ENCODE peak calls at places on chromosomes 7 and 10, in six cellular contexts. One of them, this sample, is unnamed.

GRCh38 chr10:122636953-122637352 is 62.7 kb downstream of the C10orf120 start:
- DNase-seq in MCF 10A: no peak
- DNase-seq in stimulated activated naive CD8-positive, alpha-beta T cell treated with anti-CD3 and anti-CD28 coated beads, Interleukin-15, Interleukin-2, amounts not matched to agents 100 U/mL and 50 U/mL, for 24 hours: no peak
- DNase-seq in neural progenitor cell: no peak
- DNase-seq in GM23248: no peak
- DNase-seq in activated CD8-positive, alpha-beta memory T cell treated with anti-CD3 and anti-CD28 coated beads for 1 hour: no peak
- DNase-seq in this sample: no peak

GRCh38 chr7:139360948-139361307 is 1.2 kb downstream of the LUC7L2 start:
- DNase-seq in neural progenitor cell: no peak
- DNase-seq in activated CD8-positive, alpha-beta memory T cell treated with anti-CD3 and anti-CD28 coated beads for 1 hour: no peak
- DNase-seq in GM23248: no peak
- DNase-seq in stimulated activated naive CD8-positive, alpha-beta T cell treated with anti-CD3 and anti-CD28 coated beads, Interleukin-15, Interleukin-2, amounts not matched to agents 100 U/mL and 50 U/mL, for 24 hours: no peak
- DNase-seq in MCF 10A: no peak
- DNase-seq in this sample: no peak

GRCh38 chr10:30583778-30584415 is 45.7 kb downstream of the LYZL2 start:
- DNase-seq in activated CD8-positive, alpha-beta memory T cell treated with anti-CD3 and anti-CD28 coated beads for 1 hour: no peak
- DNase-seq in MCF 10A: peak; percentile 82
- DNase-seq in stimulated activated naive CD8-positive, alpha-beta T cell treated with anti-CD3 and anti-CD28 coated beads, Interleukin-15, Interleukin-2, amounts not matched to agents 100 U/mL and 50 U/mL, for 24 hours: no peak
- DNase-seq in neural progenitor cell: no peak
- DNase-seq in GM23248: peak; percentile 80
- DNase-seq in this sample: no peak

GRCh38 chr10:18414061-18414460 is 237.3 kb downstream of the NSUN6 start:
- DNase-seq in MCF 10A: no peak
- DNase-seq in GM23248: no peak
- DNase-seq in activated CD8-positive, alpha-beta memory T cell treated with anti-CD3 and anti-CD28 coated beads for 1 hour: no peak
- DNase-seq in neural progenitor cell: no peak
- DNase-seq in stimulated activated naive CD8-positive, alpha-beta T cell treated with anti-CD3 and anti-CD28 coated beads, Interleukin-15, Interleukin-2, amounts not matched to agents 100 U/mL and 50 U/mL, for 24 hours: no peak
- DNase-seq in this sample: no peak

GRCh38 chr7:5232485-5232837 is 42.4 kb downstream of the WIPI2 start:
- DNase-seq in GM23248: no peak
- DNase-seq in neural progenitor cell: no peak
- DNase-seq in MCF 10A: no peak
- DNase-seq in activated CD8-positive, alpha-beta memory T cell treated with anti-CD3 and anti-CD28 coated beads for 1 hour: no peak
- DNase-seq in stimulated activated naive CD8-positive, alpha-beta T cell treated with anti-CD3 and anti-CD28 coated beads, Interleukin-15, Interleukin-2, amounts not matched to agents 100 U/mL and 50 U/mL, for 24 hours: no peak
- DNase-seq in this sample: no peak

GRCh38 chr10:27890971-27891370 is 107.9 kb downstream of the ODAD2 start:
- DNase-seq in MCF 10A: no peak
- DNase-seq in neural progenitor cell: no peak
- DNase-seq in GM23248: no peak
- DNase-seq in stimulated activated naive CD8-positive, alpha-beta T cell treated with anti-CD3 and anti-CD28 coated beads, Interleukin-15, Interleukin-2, amounts not matched to agents 100 U/mL and 50 U/mL, for 24 hours: no peak
- DNase-seq in activated CD8-positive, alpha-beta memory T cell treated with anti-CD3 and anti-CD28 coated beads for 1 hour: no peak
- DNase-seq in this sample: no peak

GRCh38 chr7:29138588-29138987 is 7.7 kb downstream of the CPVL start:
- DNase-seq in GM23248: no peak
- DNase-seq in neural progenitor cell: no peak
- DNase-seq in activated CD8-positive, alpha-beta memory T cell treated with anti-CD3 and anti-CD28 coated beads for 1 hour: no peak
- DNase-seq in stimulated activated naive CD8-positive, alpha-beta T cell treated with anti-CD3 and anti-CD28 coated beads, Interleukin-15, Interleukin-2, amounts not matched to agents 100 U/mL and 50 U/mL, for 24 hours: no peak
- DNase-seq in MCF 10A: peak; percentile 38
- DNase-seq in this sample: no peak

GRCh38 chr7:28678421-28678965 is 266.2 kb downstream of the CREB5 start:
- DNase-seq in GM23248: no peak
- DNase-seq in neural progenitor cell: no peak
- DNase-seq in activated CD8-positive, alpha-beta memory T cell treated with anti-CD3 and anti-CD28 coated beads for 1 hour: no peak
- DNase-seq in MCF 10A: no peak
- DNase-seq in stimulated activated naive CD8-positive, alpha-beta T cell treated with anti-CD3 and anti-CD28 coated beads, Interleukin-15, Interleukin-2, amounts not matched to agents 100 U/mL and 50 U/mL, for 24 hours: no peak
- DNase-seq in this sample: no peak

GRCh38 chr10:119932631-119933030 is 40.1 kb downstream of the SEC23IP start:
- DNase-seq in GM23248: no peak
- DNase-seq in neural progenitor cell: no peak
- DNase-seq in MCF 10A: no peak
- DNase-seq in stimulated activated naive CD8-positive, alpha-beta T cell treated with anti-CD3 and anti-CD28 coated beads, Interleukin-15, Interleukin-2, amounts not matched to agents 100 U/mL and 50 U/mL, for 24 hours: no peak
- DNase-seq in activated CD8-positive, alpha-beta memory T cell treated with anti-CD3 and anti-CD28 coated beads for 1 hour: no peak
- DNase-seq in this sample: no peak

GRCh38 chr10:117217196-117217761 is 20.0 kb downstream of the KCNK18 start:
- DNase-seq in GM23248: peak; percentile 47
- DNase-seq in activated CD8-positive, alpha-beta memory T cell treated with anti-CD3 and anti-CD28 coated beads for 1 hour: no peak
- DNase-seq in MCF 10A: peak; percentile 23
- DNase-seq in stimulated activated naive CD8-positive, alpha-beta T cell treated with anti-CD3 and anti-CD28 coated beads, Interleukin-15, Interleukin-2, amounts not matched to agents 100 U/mL and 50 U/mL, for 24 hours: peak; percentile 22
- DNase-seq in neural progenitor cell: peak; percentile 57
- DNase-seq in this sample: no peak

GRCh38 chr7:142500364-142500763 is 242.5 kb upstream of the PRSS58 start:
- DNase-seq in GM23248: no peak
- DNase-seq in stimulated activated naive CD8-positive, alpha-beta T cell treated with anti-CD3 and anti-CD28 coated beads, Interleukin-15, Interleukin-2, amounts not matched to agents 100 U/mL and 50 U/mL, for 24 hours: no peak
- DNase-seq in activated CD8-positive, alpha-beta memory T cell treated with anti-CD3 and anti-CD28 coated beads for 1 hour: no peak
- DNase-seq in neural progenitor cell: no peak
- DNase-seq in MCF 10A: no peak
- DNase-seq in this sample: no peak

GRCh38 chr10:22481687-22482539 is 136.6 kb downstream of the SPAG6 start:
- DNase-seq in neural progenitor cell: no peak
- DNase-seq in MCF 10A: peak; percentile 79
- DNase-seq in activated CD8-positive, alpha-beta memory T cell treated with anti-CD3 and anti-CD28 coated beads for 1 hour: no peak
- DNase-seq in stimulated activated naive CD8-positive, alpha-beta T cell treated with anti-CD3 and anti-CD28 coated beads, Interleukin-15, Interleukin-2, amounts not matched to agents 100 U/mL and 50 U/mL, for 24 hours: no peak
- DNase-seq in GM23248: peak; percentile 74
- DNase-seq in this sample: no peak

GRCh38 chr10:69860290-69860689 is 58.6 kb downstream of the COL13A1 start:
- DNase-seq in MCF 10A: no peak
- DNase-seq in GM23248: no peak
- DNase-seq in stimulated activated naive CD8-positive, alpha-beta T cell treated with anti-CD3 and anti-CD28 coated beads, Interleukin-15, Interleukin-2, amounts not matched to agents 100 U/mL and 50 U/mL, for 24 hours: no peak
- DNase-seq in neural progenitor cell: no peak
- DNase-seq in activated CD8-positive, alpha-beta memory T cell treated with anti-CD3 and anti-CD28 coated beads for 1 hour: no peak
- DNase-seq in this sample: no peak

GRCh38 chr7:23055582-23056178 is 41.8 kb upstream of the HYCC1 start:
- DNase-seq in activated CD8-positive, alpha-beta memory T cell treated with anti-CD3 and anti-CD28 coated beads for 1 hour: peak; percentile 8
- DNase-seq in GM23248: peak; percentile 71
- DNase-seq in MCF 10A: peak; percentile 79
- DNase-seq in neural progenitor cell: peak; percentile 67
- DNase-seq in stimulated activated naive CD8-positive, alpha-beta T cell treated with anti-CD3 and anti-CD28 coated beads, Interleukin-15, Interleukin-2, amounts not matched to agents 100 U/mL and 50 U/mL, for 24 hours: peak; percentile 57
- DNase-seq in this sample: no peak

GRCh38 chr7:112453505-112454171 is 3.4 kb downstream of the IFRD1 start:
- DNase-seq in neural progenitor cell: no peak
- DNase-seq in stimulated activated naive CD8-positive, alpha-beta T cell treated with anti-CD3 and anti-CD28 coated beads, Interleukin-15, Interleukin-2, amounts not matched to agents 100 U/mL and 50 U/mL, for 24 hours: no peak
- DNase-seq in MCF 10A: peak; percentile 49
- DNase-seq in GM23248: peak; percentile 85
- DNase-seq in activated CD8-positive, alpha-beta memory T cell treated with anti-CD3 and anti-CD28 coated beads for 1 hour: no peak
- DNase-seq in this sample: no peak

GRCh38 chr10:132938472-132939329 is 3.7 kb downstream of the CFAP46 start:
- DNase-seq in neural progenitor cell: peak; percentile 76
- DNase-seq in activated CD8-positive, alpha-beta memory T cell treated with anti-CD3 and anti-CD28 coated beads for 1 hour: no peak
- DNase-seq in stimulated activated naive CD8-positive, alpha-beta T cell treated with anti-CD3 and anti-CD28 coated beads, Interleukin-15, Interleukin-2, amounts not matched to agents 100 U/mL and 50 U/mL, for 24 hours: peak; percentile 41
- DNase-seq in GM23248: peak; percentile 33
- DNase-seq in MCF 10A: no peak
- DNase-seq in this sample: peak; percentile 9

GRCh38 chr10:3948843-3949242 is 163.8 kb upstream of the KLF6 start:
- DNase-seq in activated CD8-positive, alpha-beta memory T cell treated with anti-CD3 and anti-CD28 coated beads for 1 hour: peak; percentile 56
- DNase-seq in stimulated activated naive CD8-positive, alpha-beta T cell treated with anti-CD3 and anti-CD28 coated beads, Interleukin-15, Interleukin-2, amounts not matched to agents 100 U/mL and 50 U/mL, for 24 hours: peak; percentile 68
- DNase-seq in neural progenitor cell: no peak
- DNase-seq in MCF 10A: peak; percentile 71
- DNase-seq in GM23248: no peak
- DNase-seq in this sample: peak; percentile 60

GRCh38 chr10:3494131-3494878 is 290.7 kb downstream of the KLF6 start:
- DNase-seq in neural progenitor cell: no peak
- DNase-seq in GM23248: no peak
- DNase-seq in activated CD8-positive, alpha-beta memory T cell treated with anti-CD3 and anti-CD28 coated beads for 1 hour: no peak
- DNase-seq in stimulated activated naive CD8-positive, alpha-beta T cell treated with anti-CD3 and anti-CD28 coated beads, Interleukin-15, Interleukin-2, amounts not matched to agents 100 U/mL and 50 U/mL, for 24 hours: no peak
- DNase-seq in MCF 10A: no peak
- DNase-seq in this sample: no peak

GRCh38 chr7:151674161-151674920 is 154.6 kb upstream of the RHEB start:
- DNase-seq in GM23248: no peak
- DNase-seq in activated CD8-positive, alpha-beta memory T cell treated with anti-CD3 and anti-CD28 coated beads for 1 hour: no peak
- DNase-seq in MCF 10A: no peak
- DNase-seq in stimulated activated naive CD8-positive, alpha-beta T cell treated with anti-CD3 and anti-CD28 coated beads, Interleukin-15, Interleukin-2, amounts not matched to agents 100 U/mL and 50 U/mL, for 24 hours: no peak
- DNase-seq in neural progenitor cell: no peak
- DNase-seq in this sample: no peak

GRCh38 chr10:27744478-27745379 is 890 bp downstream of the MKX start:
- DNase-seq in GM23248: peak; percentile 88
- DNase-seq in neural progenitor cell: peak; percentile 84
- DNase-seq in activated CD8-positive, alpha-beta memory T cell treated with anti-CD3 and anti-CD28 coated beads for 1 hour: no peak
- DNase-seq in stimulated activated naive CD8-positive, alpha-beta T cell treated with anti-CD3 and anti-CD28 coated beads, Interleukin-15, Interleukin-2, amounts not matched to agents 100 U/mL and 50 U/mL, for 24 hours: peak; percentile 39
- DNase-seq in MCF 10A: no peak
- DNase-seq in this sample: no peak

GRCh38 chr7:151731022-151731441 is 145.9 kb downstream of the PRKAG2 start:
- DNase-seq in neural progenitor cell: peak; percentile 73
- DNase-seq in MCF 10A: no peak
- DNase-seq in GM23248: no peak
- DNase-seq in activated CD8-positive, alpha-beta memory T cell treated with anti-CD3 and anti-CD28 coated beads for 1 hour: no peak
- DNase-seq in stimulated activated naive CD8-positive, alpha-beta T cell treated with anti-CD3 and anti-CD28 coated beads, Interleukin-15, Interleukin-2, amounts not matched to agents 100 U/mL and 50 U/mL, for 24 hours: no peak
- DNase-seq in this sample: no peak

GRCh38 chr7:1422512-1423265 is 36.6 kb downstream of the MICALL2 start:
- DNase-seq in GM23248: peak; percentile 22
- DNase-seq in MCF 10A: no peak
- DNase-seq in activated CD8-positive, alpha-beta memory T cell treated with anti-CD3 and anti-CD28 coated beads for 1 hour: no peak
- DNase-seq in stimulated activated naive CD8-positive, alpha-beta T cell treated with anti-CD3 and anti-CD28 coated beads, Interleukin-15, Interleukin-2, amounts not matched to agents 100 U/mL and 50 U/mL, for 24 hours: no peak
- DNase-seq in neural progenitor cell: no peak
- DNase-seq in this sample: no peak

GRCh38 chr7:65980478-65981250 is 1.3 kb downstream of the GUSB start:
- DNase-seq in neural progenitor cell: no peak
- DNase-seq in GM23248: peak; percentile 30
- DNase-seq in MCF 10A: peak; percentile 16
- DNase-seq in activated CD8-positive, alpha-beta memory T cell treated with anti-CD3 and anti-CD28 coated beads for 1 hour: peak; percentile 22
- DNase-seq in stimulated activated naive CD8-positive, alpha-beta T cell treated with anti-CD3 and anti-CD28 coated beads, Interleukin-15, Interleukin-2, amounts not matched to agents 100 U/mL and 50 U/mL, for 24 hours: peak; percentile 68
- DNase-seq in this sample: peak; percentile 73

GRCh38 chr7:144723311-144723710 is 112.5 kb downstream of the TPK1 start:
- DNase-seq in MCF 10A: no peak
- DNase-seq in activated CD8-positive, alpha-beta memory T cell treated with anti-CD3 and anti-CD28 coated beads for 1 hour: no peak
- DNase-seq in GM23248: no peak
- DNase-seq in neural progenitor cell: no peak
- DNase-seq in stimulated activated naive CD8-positive, alpha-beta T cell treated with anti-CD3 and anti-CD28 coated beads, Interleukin-15, Interleukin-2, amounts not matched to agents 100 U/mL and 50 U/mL, for 24 hours: no peak
- DNase-seq in this sample: no peak

GRCh38 chr7:79778786-79779382 is 325.4 kb upstream of the MAGI2 start:
- DNase-seq in neural progenitor cell: no peak
- DNase-seq in activated CD8-positive, alpha-beta memory T cell treated with anti-CD3 and anti-CD28 coated beads for 1 hour: no peak
- DNase-seq in stimulated activated naive CD8-positive, alpha-beta T cell treated with anti-CD3 and anti-CD28 coated beads, Interleukin-15, Interleukin-2, amounts not matched to agents 100 U/mL and 50 U/mL, for 24 hours: no peak
- DNase-seq in MCF 10A: peak; percentile 19
- DNase-seq in GM23248: peak; percentile 91
- DNase-seq in this sample: no peak

GRCh38 chr7:48321319-48322010 is 150.2 kb downstream of the ABCA13 start:
- DNase-seq in stimulated activated naive CD8-positive, alpha-beta T cell treated with anti-CD3 and anti-CD28 coated beads, Interleukin-15, Interleukin-2, amounts not matched to agents 100 U/mL and 50 U/mL, for 24 hours: no peak
- DNase-seq in MCF 10A: no peak
- DNase-seq in neural progenitor cell: no peak
- DNase-seq in activated CD8-positive, alpha-beta memory T cell treated with anti-CD3 and anti-CD28 coated beads for 1 hour: no peak
- DNase-seq in GM23248: no peak
- DNase-seq in this sample: no peak

GRCh38 chr7:3559178-3559765 is 258.2 kb downstream of the SDK1 start:
- DNase-seq in activated CD8-positive, alpha-beta memory T cell treated with anti-CD3 and anti-CD28 coated beads for 1 hour: no peak
- DNase-seq in stimulated activated naive CD8-positive, alpha-beta T cell treated with anti-CD3 and anti-CD28 coated beads, Interleukin-15, Interleukin-2, amounts not matched to agents 100 U/mL and 50 U/mL, for 24 hours: no peak
- DNase-seq in neural progenitor cell: no peak
- DNase-seq in MCF 10A: peak; percentile 95
- DNase-seq in GM23248: peak; percentile 53
- DNase-seq in this sample: no peak

GRCh38 chr10:21134645-21135395 is 237.7 kb upstream of the NEBL start:
- DNase-seq in activated CD8-positive, alpha-beta memory T cell treated with anti-CD3 and anti-CD28 coated beads for 1 hour: no peak
- DNase-seq in stimulated activated naive CD8-positive, alpha-beta T cell treated with anti-CD3 and anti-CD28 coated beads, Interleukin-15, Interleukin-2, amounts not matched to agents 100 U/mL and 50 U/mL, for 24 hours: no peak
- DNase-seq in GM23248: peak; percentile 9
- DNase-seq in MCF 10A: peak; percentile 70
- DNase-seq in neural progenitor cell: no peak
- DNase-seq in this sample: no peak

GRCh38 chr10:110278562-110278961 is 26.2 kb downstream of the SMNDC1 start:
- DNase-seq in neural progenitor cell: no peak
- DNase-seq in MCF 10A: no peak
- DNase-seq in GM23248: no peak
- DNase-seq in stimulated activated naive CD8-positive, alpha-beta T cell treated with anti-CD3 and anti-CD28 coated beads, Interleukin-15, Interleukin-2, amounts not matched to agents 100 U/mL and 50 U/mL, for 24 hours: no peak
- DNase-seq in activated CD8-positive, alpha-beta memory T cell treated with anti-CD3 and anti-CD28 coated beads for 1 hour: no peak
- DNase-seq in this sample: no peak

GRCh38 chr7:148535227-148535626 is 55.3 kb upstream of the C7orf33 start:
- DNase-seq in MCF 10A: peak; percentile 36
- DNase-seq in stimulated activated naive CD8-positive, alpha-beta T cell treated with anti-CD3 and anti-CD28 coated beads, Interleukin-15, Interleukin-2, amounts not matched to agents 100 U/mL and 50 U/mL, for 24 hours: peak; percentile 24
- DNase-seq in neural progenitor cell: no peak
- DNase-seq in GM23248: no peak
- DNase-seq in activated CD8-positive, alpha-beta memory T cell treated with anti-CD3 and anti-CD28 coated beads for 1 hour: no peak
- DNase-seq in this sample: no peak

GRCh38 chr10:118901409-118901808 is 128.1 kb upstream of the NANOS1 start:
- DNase-seq in MCF 10A: no peak
- DNase-seq in GM23248: no peak
- DNase-seq in stimulated activated naive CD8-positive, alpha-beta T cell treated with anti-CD3 and anti-CD28 coated beads, Interleukin-15, Interleukin-2, amounts not matched to agents 100 U/mL and 50 U/mL, for 24 hours: no peak
- DNase-seq in neural progenitor cell: peak; percentile 20
- DNase-seq in activated CD8-positive, alpha-beta memory T cell treated with anti-CD3 and anti-CD28 coated beads for 1 hour: no peak
- DNase-seq in this sample: no peak

GRCh38 chr7:867406-868188 is 8.8 kb upstream of the GET4 start:
- DNase-seq in activated CD8-positive, alpha-beta memory T cell treated with anti-CD3 and anti-CD28 coated beads for 1 hour: no peak
- DNase-seq in stimulated activated naive CD8-positive, alpha-beta T cell treated with anti-CD3 and anti-CD28 coated beads, Interleukin-15, Interleukin-2, amounts not matched to agents 100 U/mL and 50 U/mL, for 24 hours: no peak
- DNase-seq in neural progenitor cell: no peak
- DNase-seq in MCF 10A: peak; percentile 78
- DNase-seq in GM23248: peak; percentile 96
- DNase-seq in this sample: no peak

GRCh38 chr10:99742240-99742639 is 10.2 kb downstream of the CUTC start:
- DNase-seq in MCF 10A: no peak
- DNase-seq in neural progenitor cell: no peak
- DNase-seq in stimulated activated naive CD8-positive, alpha-beta T cell treated with anti-CD3 and anti-CD28 coated beads, Interleukin-15, Interleukin-2, amounts not matched to agents 100 U/mL and 50 U/mL, for 24 hours: no peak
- DNase-seq in GM23248: peak; percentile 59
- DNase-seq in activated CD8-positive, alpha-beta memory T cell treated with anti-CD3 and anti-CD28 coated beads for 1 hour: no peak
- DNase-seq in this sample: no peak

GRCh38 chr7:22251906-22252495 is 105.0 kb downstream of the RAPGEF5 start:
- DNase-seq in neural progenitor cell: peak; percentile 30
- DNase-seq in stimulated activated naive CD8-positive, alpha-beta T cell treated with anti-CD3 and anti-CD28 coated beads, Interleukin-15, Interleukin-2, amounts not matched to agents 100 U/mL and 50 U/mL, for 24 hours: no peak
- DNase-seq in activated CD8-positive, alpha-beta memory T cell treated with anti-CD3 and anti-CD28 coated beads for 1 hour: no peak
- DNase-seq in GM23248: no peak
- DNase-seq in MCF 10A: no peak
- DNase-seq in this sample: no peak

GRCh38 chr10:73871915-73872710 is 2.2 kb downstream of the CAMK2G start:
- DNase-seq in stimulated activated naive CD8-positive, alpha-beta T cell treated with anti-CD3 and anti-CD28 coated beads, Interleukin-15, Interleukin-2, amounts not matched to agents 100 U/mL and 50 U/mL, for 24 hours: no peak
- DNase-seq in neural progenitor cell: no peak
- DNase-seq in MCF 10A: no peak
- DNase-seq in activated CD8-positive, alpha-beta memory T cell treated with anti-CD3 and anti-CD28 coated beads for 1 hour: no peak
- DNase-seq in GM23248: peak; percentile 68
- DNase-seq in this sample: no peak

GRCh38 chr7:30926323-30926722 is 14.7 kb downstream of the AQP1 start:
- DNase-seq in MCF 10A: no peak
- DNase-seq in GM23248: no peak
- DNase-seq in stimulated activated naive CD8-positive, alpha-beta T cell treated with anti-CD3 and anti-CD28 coated beads, Interleukin-15, Interleukin-2, amounts not matched to agents 100 U/mL and 50 U/mL, for 24 hours: no peak
- DNase-seq in activated CD8-positive, alpha-beta memory T cell treated with anti-CD3 and anti-CD28 coated beads for 1 hour: no peak
- DNase-seq in neural progenitor cell: no peak
- DNase-seq in this sample: no peak

GRCh38 chr10:107913317-107914294 is 749.1 kb upstream of the SORCS1 start:
- DNase-seq in MCF 10A: no peak
- DNase-seq in GM23248: peak; percentile 24
- DNase-seq in activated CD8-positive, alpha-beta memory T cell treated with anti-CD3 and anti-CD28 coated beads for 1 hour: no peak
- DNase-seq in stimulated activated naive CD8-positive, alpha-beta T cell treated with anti-CD3 and anti-CD28 coated beads, Interleukin-15, Interleukin-2, amounts not matched to agents 100 U/mL and 50 U/mL, for 24 hours: no peak
- DNase-seq in neural progenitor cell: peak; percentile 55
- DNase-seq in this sample: no peak

GRCh38 chr7:51059493-51059892 is 257.1 kb downstream of the COBL start:
- DNase-seq in neural progenitor cell: no peak
- DNase-seq in GM23248: no peak
- DNase-seq in activated CD8-positive, alpha-beta memory T cell treated with anti-CD3 and anti-CD28 coated beads for 1 hour: no peak
- DNase-seq in stimulated activated naive CD8-positive, alpha-beta T cell treated with anti-CD3 and anti-CD28 coated beads, Interleukin-15, Interleukin-2, amounts not matched to agents 100 U/mL and 50 U/mL, for 24 hours: no peak
- DNase-seq in MCF 10A: no peak
- DNase-seq in this sample: no peak

GRCh38 chr10:60123172-60123571 is 216.8 kb upstream of the CCDC6 start:
- DNase-seq in stimulated activated naive CD8-positive, alpha-beta T cell treated with anti-CD3 and anti-CD28 coated beads, Interleukin-15, Interleukin-2, amounts not matched to agents 100 U/mL and 50 U/mL, for 24 hours: no peak
- DNase-seq in MCF 10A: peak; percentile 85
- DNase-seq in GM23248: peak; percentile 91
- DNase-seq in activated CD8-positive, alpha-beta memory T cell treated with anti-CD3 and anti-CD28 coated beads for 1 hour: no peak
- DNase-seq in neural progenitor cell: no peak
- DNase-seq in this sample: no peak

GRCh38 chr10:91511549-91512330 is 101.6 kb downstream of the HECTD2 start:
- DNase-seq in MCF 10A: peak; percentile 42
- DNase-seq in stimulated activated naive CD8-positive, alpha-beta T cell treated with anti-CD3 and anti-CD28 coated beads, Interleukin-15, Interleukin-2, amounts not matched to agents 100 U/mL and 50 U/mL, for 24 hours: no peak
- DNase-seq in activated CD8-positive, alpha-beta memory T cell treated with anti-CD3 and anti-CD28 coated beads for 1 hour: no peak
- DNase-seq in neural progenitor cell: no peak
- DNase-seq in GM23248: peak; percentile 92
- DNase-seq in this sample: no peak

This sample was measured in natural killer cell.